ENCODE peak calls at places on chromosome 1, in six cellular contexts. One of them, this sample, is unnamed.

GRCh38 chr1:69929278-69930057 is 275.9 kb downstream of the LRRC40 start:
- DNase-seq in WTC11: no peak
- DNase-seq in T follicular helper cell: no peak
- DNase-seq in effector memory CD4-positive, alpha-beta T cell: no peak
- DNase-seq in M059J: peak
- DNase-seq in pulmonary artery endothelial cell: no peak
- DNase-seq in this sample: no peak

GRCh38 chr1:52296345-52296744 is 69.7 kb downstream of the CC2D1B start:
- DNase-seq in M059J: peak
- DNase-seq in pulmonary artery endothelial cell: peak
- DNase-seq in T follicular helper cell: no peak
- DNase-seq in effector memory CD4-positive, alpha-beta T cell: no peak
- DNase-seq in WTC11: no peak
- DNase-seq in this sample: peak

GRCh38 chr1:16232316-16232710 is 4.7 kb downstream of the CPLANE2 start:
- DNase-seq in pulmonary artery endothelial cell: no peak
- DNase-seq in WTC11: no peak
- DNase-seq in M059J: no peak
- DNase-seq in effector memory CD4-positive, alpha-beta T cell: no peak
- DNase-seq in T follicular helper cell: no peak
- DNase-seq in this sample: no peak

GRCh38 chr1:203167026-203167912 is 8.4 kb downstream of the MYBPH start:
- DNase-seq in WTC11: no peak
- DNase-seq in pulmonary artery endothelial cell: no peak
- DNase-seq in effector memory CD4-positive, alpha-beta T cell: no peak
- DNase-seq in M059J: no peak
- DNase-seq in T follicular helper cell: no peak
- DNase-seq in this sample: peak

GRCh38 chr1:228463559-228464455 is 23.4 kb upstream of the RNF187 start:
- DNase-seq in effector memory CD4-positive, alpha-beta T cell: peak
- DNase-seq in M059J: peak
- DNase-seq in T follicular helper cell: no peak
- DNase-seq in WTC11: peak
- DNase-seq in pulmonary artery endothelial cell: no peak
- DNase-seq in this sample: no peak

GRCh38 chr1:67586596-67586995 is 98.4 kb upstream of the GADD45A start:
- DNase-seq in M059J: no peak
- DNase-seq in T follicular helper cell: no peak
- DNase-seq in effector memory CD4-positive, alpha-beta T cell: no peak
- DNase-seq in WTC11: no peak
- DNase-seq in pulmonary artery endothelial cell: no peak
- DNase-seq in this sample: no peak

GRCh38 chr1:18681423-18681835 is 50.8 kb downstream of the PAX7 start:
- DNase-seq in T follicular helper cell: no peak
- DNase-seq in effector memory CD4-positive, alpha-beta T cell: no peak
- DNase-seq in WTC11: no peak
- DNase-seq in M059J: peak
- DNase-seq in pulmonary artery endothelial cell: no peak
- DNase-seq in this sample: no peak

GRCh38 chr1:100868364-100868995 is 26.2 kb downstream of the EXTL2 start:
- DNase-seq in M059J: peak
- DNase-seq in pulmonary artery endothelial cell: peak
- DNase-seq in T follicular helper cell: no peak
- DNase-seq in effector memory CD4-positive, alpha-beta T cell: no peak
- DNase-seq in WTC11: no peak
- DNase-seq in this sample: no peak

GRCh38 chr1:233440952-233441401 is 113.5 kb downstream of the MAP3K21 start:
- DNase-seq in WTC11: peak
- DNase-seq in pulmonary artery endothelial cell: no peak
- DNase-seq in effector memory CD4-positive, alpha-beta T cell: no peak
- DNase-seq in M059J: peak
- DNase-seq in T follicular helper cell: no peak
- DNase-seq in this sample: no peak

GRCh38 chr1:187203257-187203656 is 374.5 kb downstream of the PLA2G4A start:
- DNase-seq in T follicular helper cell: no peak
- DNase-seq in pulmonary artery endothelial cell: no peak
- DNase-seq in effector memory CD4-positive, alpha-beta T cell: no peak
- DNase-seq in WTC11: no peak
- DNase-seq in M059J: peak
- DNase-seq in this sample: no peak

GRCh38 chr1:208350815-208351214 is 106.6 kb upstream of the PLXNA2 start:
- DNase-seq in WTC11: no peak
- DNase-seq in T follicular helper cell: no peak
- DNase-seq in effector memory CD4-positive, alpha-beta T cell: no peak
- DNase-seq in pulmonary artery endothelial cell: no peak
- DNase-seq in M059J: no peak
- DNase-seq in this sample: no peak

GRCh38 chr1:241627453-241628329 is 12.5 kb downstream of the CHML start:
- DNase-seq in pulmonary artery endothelial cell: no peak
- DNase-seq in effector memory CD4-positive, alpha-beta T cell: peak
- DNase-seq in WTC11: no peak
- DNase-seq in M059J: peak
- DNase-seq in T follicular helper cell: peak
- DNase-seq in this sample: peak

GRCh38 chr1:11069233-11069950 is 9.6 kb upstream of the SRM start:
- DNase-seq in pulmonary artery endothelial cell: no peak
- DNase-seq in WTC11: peak
- DNase-seq in M059J: no peak
- DNase-seq in effector memory CD4-positive, alpha-beta T cell: no peak
- DNase-seq in T follicular helper cell: no peak
- DNase-seq in this sample: no peak

GRCh38 chr1:194929376-194929775 is 1678.9 kb downstream of the KCNT2 start:
- DNase-seq in T follicular helper cell: no peak
- DNase-seq in effector memory CD4-positive, alpha-beta T cell: no peak
- DNase-seq in WTC11: no peak
- DNase-seq in pulmonary artery endothelial cell: no peak
- DNase-seq in M059J: peak
- DNase-seq in this sample: no peak

GRCh38 chr1:160460683-160461287 is 60.4 kb downstream of the VANGL2 start:
- DNase-seq in T follicular helper cell: no peak
- DNase-seq in pulmonary artery endothelial cell: no peak
- DNase-seq in effector memory CD4-positive, alpha-beta T cell: no peak
- DNase-seq in M059J: peak
- DNase-seq in WTC11: no peak
- DNase-seq in this sample: no peak

GRCh38 chr1:45490623-45491463 is at the start of gene TESK2:
- DNase-seq in pulmonary artery endothelial cell: peak
- DNase-seq in T follicular helper cell: peak
- DNase-seq in effector memory CD4-positive, alpha-beta T cell: peak
- DNase-seq in WTC11: peak
- DNase-seq in M059J: peak
- DNase-seq in this sample: peak

GRCh38 chr1:153533689-153534201 is 2.0 kb downstream of the S100A6 start:
- DNase-seq in WTC11: no peak
- DNase-seq in M059J: peak
- DNase-seq in pulmonary artery endothelial cell: peak
- DNase-seq in T follicular helper cell: no peak
- DNase-seq in effector memory CD4-positive, alpha-beta T cell: peak
- DNase-seq in this sample: no peak

GRCh38 chr1:31739281-31739853 is 24.8 kb downstream of the ADGRB2 start:
- DNase-seq in T follicular helper cell: no peak
- DNase-seq in WTC11: peak
- DNase-seq in effector memory CD4-positive, alpha-beta T cell: peak
- DNase-seq in M059J: no peak
- DNase-seq in pulmonary artery endothelial cell: no peak
- DNase-seq in this sample: no peak

GRCh38 chr1:221778535-221779142 is 36.8 kb upstream of the DUSP10 start:
- DNase-seq in effector memory CD4-positive, alpha-beta T cell: no peak
- DNase-seq in WTC11: no peak
- DNase-seq in T follicular helper cell: no peak
- DNase-seq in pulmonary artery endothelial cell: no peak
- DNase-seq in M059J: no peak
- DNase-seq in this sample: peak

GRCh38 chr1:230966358-230966873 is 12.2 kb downstream of the TTC13 start:
- DNase-seq in WTC11: no peak
- DNase-seq in M059J: no peak
- DNase-seq in pulmonary artery endothelial cell: no peak
- DNase-seq in effector memory CD4-positive, alpha-beta T cell: no peak
- DNase-seq in T follicular helper cell: no peak
- DNase-seq in this sample: no peak

GRCh38 chr1:232954594-232955365 is 4.4 kb downstream of the NTPCR start:
- DNase-seq in T follicular helper cell: no peak
- DNase-seq in M059J: peak
- DNase-seq in WTC11: no peak
- DNase-seq in pulmonary artery endothelial cell: no peak
- DNase-seq in effector memory CD4-positive, alpha-beta T cell: no peak
- DNase-seq in this sample: no peak

GRCh38 chr1:150076066-150076465 is 8.5 kb downstream of the VPS45 start:
- DNase-seq in effector memory CD4-positive, alpha-beta T cell: peak
- DNase-seq in pulmonary artery endothelial cell: no peak
- DNase-seq in WTC11: no peak
- DNase-seq in T follicular helper cell: peak
- DNase-seq in M059J: no peak
- DNase-seq in this sample: no peak

GRCh38 chr1:209235170-209235569 is 348.3 kb upstream of the CAMK1G start:
- DNase-seq in effector memory CD4-positive, alpha-beta T cell: no peak
- DNase-seq in pulmonary artery endothelial cell: no peak
- DNase-seq in T follicular helper cell: no peak
- DNase-seq in WTC11: no peak
- DNase-seq in M059J: no peak
- DNase-seq in this sample: no peak

GRCh38 chr1:186043276-186043675 is 309.1 kb downstream of the HMCN1 start:
- DNase-seq in M059J: no peak
- DNase-seq in T follicular helper cell: no peak
- DNase-seq in WTC11: no peak
- DNase-seq in pulmonary artery endothelial cell: no peak
- DNase-seq in effector memory CD4-positive, alpha-beta T cell: no peak
- DNase-seq in this sample: no peak

GRCh38 chr1:211326528-211327340 is at the start of gene TRAF5:
- DNase-seq in M059J: peak
- DNase-seq in effector memory CD4-positive, alpha-beta T cell: peak
- DNase-seq in WTC11: peak
- DNase-seq in T follicular helper cell: peak
- DNase-seq in pulmonary artery endothelial cell: no peak
- DNase-seq in this sample: peak

GRCh38 chr1:21764615-21765423 is 18.1 kb downstream of the USP48 start:
- DNase-seq in M059J: peak
- DNase-seq in pulmonary artery endothelial cell: peak
- DNase-seq in T follicular helper cell: no peak
- DNase-seq in effector memory CD4-positive, alpha-beta T cell: no peak
- DNase-seq in WTC11: no peak
- DNase-seq in this sample: no peak

GRCh38 chr1:54850082-54850730 is 36.8 kb downstream of the DHCR24 start:
- DNase-seq in WTC11: no peak
- DNase-seq in T follicular helper cell: no peak
- DNase-seq in M059J: peak
- DNase-seq in pulmonary artery endothelial cell: no peak
- DNase-seq in effector memory CD4-positive, alpha-beta T cell: no peak
- DNase-seq in this sample: no peak

GRCh38 chr1:147515046-147515869 is 26.0 kb upstream of the BCL9 start:
- DNase-seq in M059J: peak
- DNase-seq in T follicular helper cell: no peak
- DNase-seq in effector memory CD4-positive, alpha-beta T cell: no peak
- DNase-seq in WTC11: no peak
- DNase-seq in pulmonary artery endothelial cell: no peak
- DNase-seq in this sample: no peak

This sample was measured in naive B cell.